ENCODE peak calls at places on chromosomes 6 and 20, in eight cellular contexts. N is fibroblast of lung; M is bronchial epithelial cell; A is ovary; W is aorta; T is CD8-positive, alpha-beta memory T cell; B is GM23248; C is AG04449. Q is an unnamed sample.

GRCh38 chr6:37083243-37084138 is 78.0 kb downstream of the FGD2 start:
- DNase-seq in T (no peak), A (peak), W (no peak), M (peak), N (peak), C (no peak), B (peak), Q (peak)

GRCh38 chr6:119856136-119856535 is 506.6 kb upstream of the MAN1A1 start:
- DNase-seq in T (no peak), M (no peak), B (no peak), N (no peak), W (no peak), A (no peak), C (no peak), Q (no peak)

GRCh38 chr20:38181207-38181693 is 16.2 kb upstream of the TGM2 start:
- DNase-seq in T (no peak), A (no peak), W (peak), N (no peak), C (no peak), M (no peak), B (no peak), Q (no peak)

GRCh38 chr6:4615231-4615630 is 161.0 kb upstream of the CDYL start:
- DNase-seq in M (no peak), C (no peak), W (no peak), N (no peak), T (no peak), B (no peak), A (no peak), Q (no peak)

GRCh38 chr6:6734463-6735455 is 146.2 kb downstream of the LY86 start:
- DNase-seq in A (no peak), C (no peak), T (no peak), B (no peak), N (peak), W (no peak), M (no peak), Q (no peak)

GRCh38 chr6:121917263-121917829 is 481.9 kb downstream of the GJA1 start:
- DNase-seq in N (no peak), T (no peak), C (no peak), A (no peak), M (peak), B (no peak), W (no peak), Q (no peak)

GRCh38 chr20:62691485-62691884 is 17.2 kb upstream of the NTSR1 start:
- DNase-seq in M (no peak), W (no peak), B (no peak), C (no peak), N (no peak), T (no peak), A (no peak), Q (no peak)

GRCh38 chr6:69138173-69138572 is 503.1 kb downstream of the ADGRB3 start:
- DNase-seq in W (no peak), C (no peak), B (no peak), M (no peak), T (no peak), N (peak), A (no peak), Q (no peak)

GRCh38 chr6:34295721-34296120 is 46.9 kb upstream of the SMIM29 start:
- DNase-seq in W (no peak), T (no peak), B (no peak), C (no peak), M (no peak), A (no peak), N (peak), Q (no peak)

GRCh38 chr6:87419266-87419665 is 11.5 kb downstream of the CFAP206 start:
- DNase-seq in W (no peak), T (no peak), N (no peak), C (no peak), M (no peak), B (no peak), A (no peak), Q (no peak)

GRCh38 chr6:154683756-154684523 is 49.3 kb upstream of the SCAF8 start:
- DNase-seq in W (no peak), A (no peak), M (peak), C (peak), T (no peak), N (peak), B (peak), Q (peak)

GRCh38 chr6:108714774-108715414 is 133.3 kb upstream of the ARMC2 start:
- DNase-seq in M (no peak), N (no peak), A (no peak), W (peak), C (no peak), B (peak), T (no peak), Q (no peak)

GRCh38 chr6:53134601-53135235 is 13.9 kb downstream of the GCM1 start:
- DNase-seq in C (no peak), B (no peak), T (no peak), N (no peak), A (no peak), W (no peak), M (no peak), Q (no peak)

GRCh38 chr6:31397901-31398300 is 5.5 kb upstream of the MICA start:
- DNase-seq in W (no peak), N (no peak), T (no peak), A (no peak), C (no peak), M (no peak), B (peak), Q (no peak)

GRCh38 chr6:138161118-138161433 is 663 bp upstream of the ARFGEF3 start:
- DNase-seq in M (no peak), W (no peak), C (no peak), A (no peak), N (no peak), T (peak), B (no peak), Q (no peak)

GRCh38 chr6:110283657-110284056 is 74.5 kb downstream of the METTL24 start:
- DNase-seq in N (no peak), W (no peak), T (no peak), M (no peak), B (no peak), A (no peak), C (no peak), Q (no peak)

GRCh38 chr6:163529605-163530004 is 115.1 kb downstream of the QKI start:
- DNase-seq in A (no peak), N (peak), B (peak), M (peak), C (peak), T (no peak), W (no peak), Q (peak)

GRCh38 chr6:1244941-1245340 is 67.0 kb upstream of the FOXQ1 start:
- DNase-seq in C (no peak), T (no peak), B (peak), W (no peak), N (no peak), M (no peak), A (no peak), Q (peak)

GRCh38 chr6:42935322-42935721 is 6.0 kb downstream of the CNPY3 start:
- DNase-seq in A (no peak), T (no peak), C (no peak), M (no peak), N (no peak), W (no peak), B (no peak), Q (no peak)

GRCh38 chr20:59074456-59074855 is 31.9 kb upstream of the PRELID3B start:
- DNase-seq in C (no peak), M (peak), B (no peak), A (no peak), N (peak), T (no peak), W (no peak), Q (no peak)

GRCh38 chr6:26223677-26224546 is 136.7 kb downstream of the HFE start:
- DNase-seq in T (peak), C (no peak), B (peak), W (no peak), N (peak), A (peak), M (peak), Q (peak)

GRCh38 chr6:87100216-87100615 is 5.3 kb upstream of the CGA start:
- DNase-seq in T (no peak), M (no peak), A (no peak), W (no peak), N (peak), B (peak), C (no peak), Q (no peak)

GRCh38 chr6:53986165-53986720 is 125.0 kb upstream of the MLIP start:
- DNase-seq in M (peak), W (no peak), C (no peak), A (no peak), N (peak), B (peak), T (no peak), Q (peak)

GRCh38 chr6:22141271-22141745 is 155.5 kb downstream of the PRL start:
- DNase-seq in M (no peak), B (no peak), W (no peak), N (peak), C (no peak), A (no peak), T (no peak), Q (no peak)

GRCh38 chr6:158516098-158516497 is 43.8 kb upstream of the TMEM181 start:
- DNase-seq in A (no peak), T (no peak), B (no peak), C (no peak), W (no peak), M (no peak), N (no peak), Q (no peak)

GRCh38 chr6:158517038-158517437 is 42.9 kb upstream of the TMEM181 start:
- DNase-seq in C (no peak), M (no peak), W (no peak), B (no peak), N (no peak), T (no peak), A (no peak), Q (no peak)

GRCh38 chr6:158514991-158515390 is 44.9 kb upstream of the TMEM181 start:
- DNase-seq in A (no peak), N (no peak), B (no peak), M (no peak), C (no peak), T (no peak), W (no peak), Q (no peak)

GRCh38 chr6:158512809-158513208 is 47.1 kb upstream of the TMEM181 start:
- DNase-seq in T (no peak), B (no peak), N (no peak), C (no peak), W (no peak), A (no peak), M (no peak), Q (no peak)

DNA sequence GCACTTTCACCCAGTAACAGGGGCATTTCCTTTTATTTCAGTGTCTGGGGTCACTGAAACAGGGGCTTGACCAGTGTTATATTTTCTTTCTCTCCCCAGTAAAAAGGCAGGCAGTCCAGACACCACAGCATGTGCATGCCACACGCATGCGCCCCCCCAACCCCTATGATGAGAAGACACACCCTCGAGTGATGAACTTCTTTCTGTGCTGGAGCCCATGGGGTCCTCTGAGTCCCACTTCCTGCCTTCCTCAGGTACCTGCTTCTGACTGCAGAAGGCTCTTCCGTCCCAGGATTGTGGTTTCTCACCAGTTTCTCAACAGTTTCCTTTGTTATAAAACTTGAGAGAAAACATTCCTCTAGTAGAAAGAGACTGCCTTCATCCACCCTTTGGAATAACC is 45.7 kb upstream of the TMEM181 start:
- DNase-seq in N (no peak), B (no peak), T (no peak), C (no peak), M (no peak), W (no peak), A (no peak), Q (no peak)
- H3K4me3 ChIP-seq in N (no peak), B (no peak), T (no peak), C (no peak), M (no peak), W (no peak), A (no peak), Q (no peak)

DNA sequence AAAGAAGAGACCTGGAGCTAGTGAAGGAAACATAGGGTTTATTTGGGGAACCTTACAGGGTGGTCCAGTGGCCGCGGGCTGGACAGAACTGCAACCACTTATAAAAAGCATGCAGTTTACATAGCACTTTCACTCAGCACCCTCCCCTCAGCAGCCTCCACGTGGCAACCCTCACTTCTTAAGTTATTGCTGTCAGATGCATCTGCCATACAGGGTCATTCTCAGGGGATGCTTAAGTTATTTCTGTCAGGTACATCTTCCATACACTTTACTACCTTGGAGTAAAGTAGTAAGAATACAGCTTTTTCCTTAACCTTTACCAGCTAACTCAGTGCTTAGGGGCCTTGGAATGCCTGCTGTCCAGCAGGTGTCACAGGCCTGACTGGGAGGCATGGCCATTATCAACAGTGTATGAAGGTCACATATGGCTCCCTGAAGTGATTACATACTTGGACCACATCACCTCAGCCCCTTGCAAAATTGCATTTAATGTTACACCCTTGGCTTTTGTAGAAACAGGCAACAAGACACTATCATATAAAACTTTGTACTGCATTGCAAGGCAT is 2.0 kb upstream of the NOL7 start:
- DNase-seq in A (no peak), W (no peak), B (no peak), T (no peak), C (no peak), N (no peak), M (no peak), Q (no peak)
- H3K4me3 ChIP-seq in A (no peak), W (no peak), B (no peak), T (no peak), C (no peak), N (no peak), M (no peak), Q (no peak)

GRCh38 chr20:23624307-23624706 is 13.4 kb downstream of the CST3 start:
- DNase-seq in W (no peak), M (no peak), T (no peak), A (no peak), C (no peak), B (peak), N (no peak), Q (no peak)

GRCh38 chr20:23626040-23626620 is 11.6 kb downstream of the CST3 start:
- DNase-seq in N (no peak), B (peak), W (no peak), C (no peak), A (no peak), T (no peak), M (peak), Q (no peak)

GRCh38 chr20:23623666-23624065 is 14.1 kb downstream of the CST3 start:
- DNase-seq in C (no peak), M (peak), T (no peak), N (no peak), B (no peak), W (no peak), A (no peak), Q (no peak)

GRCh38 chr20:23625236-23625964 is 12.4 kb downstream of the CST3 start:
- DNase-seq in T (no peak), C (no peak), A (no peak), M (peak), W (no peak), N (no peak), B (no peak), Q (no peak)

GRCh38 chr20:23622839-23623343 is 14.9 kb downstream of the CST3 start:
- DNase-seq in N (peak), T (no peak), W (peak), A (no peak), M (peak), B (peak), C (peak), Q (peak)
- H3K4me3 ChIP-seq in N (peak), T (no peak), W (no peak), A (peak), M (no peak), B (peak), C (peak), Q (peak)

DNA sequence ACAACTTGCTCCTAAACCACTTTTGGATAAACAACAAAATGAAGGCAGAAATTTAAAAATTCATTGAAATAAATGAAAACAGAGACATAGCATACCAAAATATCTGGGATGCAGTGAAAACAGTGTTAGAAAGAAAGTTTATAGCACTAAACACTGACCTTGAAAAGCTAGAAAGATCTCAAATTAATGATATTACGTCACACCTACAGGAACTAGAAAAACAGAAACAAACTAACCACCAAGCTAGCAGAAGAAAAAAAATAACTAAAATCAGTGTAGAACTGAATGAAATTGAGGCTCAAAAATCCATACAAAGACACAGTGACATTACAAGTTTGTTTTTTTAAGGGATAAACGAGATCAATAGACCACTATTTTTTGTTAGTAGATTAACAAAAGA is 5.2 kb downstream of the DEFB128 start:
- DNase-seq in B (no peak), M (no peak), A (no peak), C (no peak), N (no peak), T (no peak), W (no peak), Q (no peak)
- H3K4me3 ChIP-seq in B (no peak), M (no peak), A (no peak), C (no peak), N (no peak), T (no peak), W (no peak), Q (no peak)

Q was measured in AG09309.